ENCODE peak calls at places on chromosomes 4 and X, in four cellular contexts. T is GM06990, F is BJ, K is psoas muscle. Z is an unnamed sample.

GRCh38 chr4:152065545-152065944 is 304.7 kb upstream of the GATB start:
- DNase-seq in T (no peak), F (no peak), K (no peak), Z (no peak)

GRCh38 chr4:2792711-2793577 is at the start of gene SH3BP2:
- DNase-seq in T (peak), F (no peak), K (peak), Z (peak)

GRCh38 chr4:142566243-142566642 is 279.9 kb downstream of the INPP4B start:
- DNase-seq in T (no peak), F (no peak), K (no peak), Z (no peak)

GRCh38 chrX:47059142-47059874 is 18.9 kb upstream of the RGN start:
- DNase-seq in T (no peak), F (no peak), K (no peak), Z (no peak)

GRCh38 chr4:38132140-38132673 is 172.0 kb downstream of the PTTG2 start:
- DNase-seq in T (peak), F (peak), K (no peak), Z (peak)

GRCh38 chrX:23525531-23525930 is 141.8 kb upstream of the PRDX4 start:
- DNase-seq in T (no peak), F (no peak), K (no peak), Z (no peak)

GRCh38 chr4:187270154-187270553 is 546.5 kb upstream of the FAT1 start:
- DNase-seq in T (no peak), F (no peak), K (no peak), Z (no peak)

GRCh38 chrX:120791013-120791643 is 84.5 kb downstream of the CT47B1 start:
- DNase-seq in T (no peak), F (no peak), K (peak), Z (no peak)

GRCh38 chr4:99811850-99812249 is 4.8 kb upstream of the DAPP1 start:
- DNase-seq in T (peak), F (no peak), K (no peak), Z (peak)

GRCh38 chr4:168177546-168178149 is 85.3 kb downstream of the ANXA10 start:
- DNase-seq in T (no peak), F (no peak), K (no peak), Z (no peak)

GRCh38 chr4:156615066-156615514 is 356.5 kb downstream of the PDGFC start:
- DNase-seq in T (no peak), F (peak), K (no peak), Z (no peak)

GRCh38 chr4:663438-664428 is 10.3 kb downstream of the ATP5ME start:
- DNase-seq in T (peak), F (no peak), K (peak), Z (peak)
- TF ChIP-seq CTCF in T (no peak), F (no peak), K (no peak), Z (no peak)

DNA sequence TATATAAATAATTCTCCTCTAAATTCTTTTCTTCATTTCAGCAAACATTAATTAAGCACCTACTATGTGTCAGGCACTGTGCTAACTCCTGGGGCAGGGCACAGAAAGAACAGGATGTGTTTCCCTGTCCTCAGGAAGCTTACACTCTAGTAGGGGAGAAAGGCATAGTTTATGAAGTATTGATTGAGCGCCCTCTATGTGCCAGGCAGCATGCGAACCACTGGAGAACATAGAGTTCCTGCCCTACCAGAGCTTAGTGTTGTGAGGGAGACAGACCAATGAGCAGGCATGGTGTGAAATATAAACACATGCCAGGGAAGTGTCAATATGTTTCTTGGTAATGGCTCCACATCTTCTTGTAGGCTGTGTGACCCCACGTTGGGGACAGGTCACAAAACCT is 3.7 kb downstream of the ADGRG4 start:
- DNase-seq in T (no peak), F (no peak), K (no peak), Z (no peak)
- TF ChIP-seq CTCF in T (peak), F (no peak), K (no peak), Z (no peak)

DNA sequence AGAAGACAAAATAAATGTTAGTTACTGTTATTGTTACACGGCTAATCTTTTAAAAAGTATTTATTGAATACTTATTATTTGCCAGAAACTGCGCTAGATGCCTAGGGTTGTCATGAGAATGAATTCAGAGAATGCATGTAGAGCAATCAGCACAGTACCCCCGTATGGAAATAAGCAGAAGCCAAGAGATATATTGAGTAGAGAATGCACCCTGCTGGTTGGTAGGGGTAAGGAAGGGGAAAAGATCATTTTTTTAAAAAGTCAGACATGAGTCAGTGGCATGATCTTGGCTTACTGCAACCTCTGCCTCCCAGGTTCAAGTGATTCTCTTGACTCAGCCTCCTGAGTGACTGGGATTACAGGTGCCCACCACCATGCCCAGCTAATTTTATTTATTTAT is 13.1 kb upstream of the DRP2 start:
- DNase-seq in T (no peak), F (no peak), K (no peak), Z (peak)
- TF ChIP-seq CTCF in T (peak), F (peak), K (no peak), Z (peak)

GRCh38 chrX:149877636-149878035 is 3.3 kb upstream of the MAGEA8 start:
- DNase-seq in T (no peak), F (no peak), K (no peak), Z (no peak)

GRCh38 chrX:149877157-149877556 is 3.8 kb upstream of the MAGEA8 start:
- DNase-seq in T (no peak), F (no peak), K (no peak), Z (no peak)

DNA sequence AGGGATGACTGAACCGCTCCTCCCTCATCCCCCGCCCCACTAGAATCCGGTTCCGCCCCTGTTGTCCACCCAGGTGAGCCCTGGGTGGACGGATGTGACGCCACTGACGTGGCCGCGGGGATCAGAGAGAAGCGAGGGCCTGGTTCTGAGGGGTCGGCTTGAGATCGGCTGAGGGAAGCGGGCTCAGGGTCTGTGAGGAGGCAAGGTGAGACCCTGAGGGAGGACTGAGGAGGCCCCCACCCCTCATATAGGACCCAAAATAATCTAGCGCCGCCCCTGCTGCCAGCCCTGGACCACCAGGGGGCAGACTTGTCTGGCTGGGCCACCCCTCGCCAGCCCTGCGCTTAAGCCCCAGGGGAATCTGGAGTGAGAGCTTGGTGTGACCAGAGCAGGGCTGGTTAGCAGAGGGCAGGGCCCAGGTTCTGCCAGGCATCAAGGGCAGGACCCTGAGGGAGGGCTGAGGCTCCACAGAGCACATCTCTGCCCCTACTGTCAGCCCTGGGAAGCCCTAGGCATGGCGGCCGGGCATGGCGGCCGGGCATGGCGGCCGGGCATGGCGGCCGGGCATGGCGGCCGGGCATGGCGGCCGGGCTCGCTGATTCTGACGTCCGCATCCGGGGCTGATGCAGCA is at the start of gene MAGEA8:
- DNase-seq in T (no peak), F (no peak), K (no peak), Z (no peak)
- TF ChIP-seq CTCF in T (peak), F (no peak), K (no peak), Z (peak)

DNA sequence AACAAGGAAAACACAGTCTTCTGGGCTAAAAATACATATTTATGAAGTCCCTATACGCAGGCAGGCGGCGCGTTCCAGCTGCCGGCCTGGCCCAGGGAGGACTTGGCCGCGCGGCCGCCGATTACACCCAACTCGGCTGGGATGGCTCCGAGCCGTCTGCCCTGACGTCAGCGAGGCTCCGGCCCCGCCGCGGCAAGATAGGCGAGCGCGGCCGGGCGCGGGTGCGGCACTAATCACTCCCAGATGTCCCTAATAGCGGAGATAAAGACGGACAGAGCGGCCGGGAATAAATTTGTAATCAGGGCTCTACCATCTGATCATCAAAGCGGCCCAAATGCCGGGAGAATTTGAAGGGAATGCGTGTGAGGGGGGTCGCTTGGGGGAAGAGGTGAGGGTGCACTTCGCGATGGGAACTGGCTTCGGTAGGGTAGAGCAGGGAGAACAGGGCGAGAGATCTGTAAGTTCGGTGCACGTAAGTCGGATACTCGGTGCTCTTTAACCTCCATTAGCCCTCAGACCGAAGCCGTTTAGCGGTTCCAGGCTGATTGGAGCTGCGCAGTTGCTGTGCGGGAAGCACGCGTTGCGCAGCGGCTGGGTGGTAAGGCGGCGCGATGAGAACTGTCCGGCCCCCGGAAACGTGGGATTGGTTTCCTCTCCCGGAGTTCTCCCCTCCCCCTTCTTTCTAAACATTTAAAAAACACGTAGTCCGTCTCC is 7.7 kb downstream of the HAND2 start:
- DNase-seq in T (no peak), F (peak), K (peak), Z (no peak)
- TF ChIP-seq CTCF in T (no peak), F (peak), K (no peak), Z (no peak)

GRCh38 chr4:94574616-94575015 is 122.9 kb downstream of the PDLIM5 start:
- DNase-seq in T (no peak), F (no peak), K (no peak), Z (no peak)

GRCh38 chr4:94577136-94577535 is 125.4 kb downstream of the PDLIM5 start:
- DNase-seq in T (no peak), F (peak), K (no peak), Z (no peak)

GRCh38 chr4:94575652-94576051 is 123.9 kb downstream of the PDLIM5 start:
- DNase-seq in T (no peak), F (no peak), K (no peak), Z (no peak)

GRCh38 chr4:94578195-94578594 is 126.5 kb downstream of the PDLIM5 start:
- DNase-seq in T (no peak), F (no peak), K (no peak), Z (no peak)

DNA sequence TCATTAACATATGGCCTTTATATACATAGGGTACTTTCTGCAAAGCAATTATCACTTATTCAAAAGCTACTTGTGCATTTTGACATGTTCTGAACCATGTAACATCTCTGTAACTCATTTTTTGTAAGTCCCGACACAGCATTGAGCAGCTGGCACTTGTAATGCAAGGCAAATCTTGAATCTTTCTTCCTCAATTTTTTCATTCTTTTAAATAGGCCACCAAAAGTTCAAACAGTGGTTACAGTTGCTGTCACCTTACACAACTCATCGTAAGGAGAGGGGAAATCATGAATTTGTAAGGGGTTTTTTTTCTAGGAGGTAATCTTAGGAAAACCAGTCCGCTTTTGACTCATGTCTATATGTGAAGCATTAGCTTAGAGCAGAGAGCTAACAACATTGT is 124.4 kb downstream of the PDLIM5 start:
- DNase-seq in T (no peak), F (no peak), K (no peak), Z (no peak)
- TF ChIP-seq CTCF in T (no peak), F (no peak), K (no peak), Z (no peak)

GRCh38 chrX:82648062-82648461 is 860.0 kb upstream of the POU3F4 start:
- DNase-seq in T (no peak), F (no peak), K (no peak), Z (no peak)
- TF ChIP-seq CTCF in T (no peak), F (no peak), K (no peak), Z (no peak)

GRCh38 chr4:56701156-56701471 is 20.0 kb upstream of the HOPX start:
- DNase-seq in T (no peak), F (no peak), K (no peak), Z (no peak)
- TF ChIP-seq CTCF in T (no peak), F (no peak), K (no peak), Z (no peak)

Z was measured in GM13977.